ENCODE peak calls at places on chromosomes 4 and X, in six cellular contexts. Z is K562, H is suprapubic skin, T is prostate gland, M is spleen, B is HCT116. E is an unnamed sample.

GRCh38 chrX:45485682-45486081 is 285.0 kb upstream of the DIPK2B start:
- DNase-seq in H (no peak), B (no peak), Z (no peak), T (no peak), M (no peak), E (no peak)

GRCh38 chrX:49029876-49030275 is 13.3 kb downstream of the TFE3 start:
- DNase-seq in B (peak; percentile 37), M (no peak), Z (peak; percentile 68), H (no peak), T (no peak), E (no peak)

GRCh38 chr4:3420606-3420955 is 21.2 kb upstream of the HGFAC start:
- DNase-seq in T (no peak), Z (no peak), B (no peak), H (no peak), M (peak; percentile 54), E (no peak)

GRCh38 chrX:147917700-147918694 is 6.3 kb downstream of the FMR1 start:
- DNase-seq in B (no peak), M (no peak), T (no peak), H (no peak), Z (no peak), E (no peak)

GRCh38 chr4:169009281-169010124 is 552 bp downstream of the CBR4 start:
- DNase-seq in M (peak; percentile 94), B (peak; percentile 35), Z (peak; percentile 42), H (peak; percentile 83), T (peak; percentile 49), E (peak; percentile 65)

GRCh38 chr4:186999676-187000075 is 276.0 kb upstream of the FAT1 start:
- DNase-seq in Z (no peak), T (no peak), B (no peak), M (no peak), H (no peak), E (no peak)

GRCh38 chr4:123986268-123986798 is 589.7 kb downstream of the SPRY1 start:
- DNase-seq in B (no peak), T (no peak), H (no peak), M (no peak), Z (no peak), E (no peak)

GRCh38 chr4:48270516-48270897 is 869 bp upstream of the TEC start:
- DNase-seq in H (no peak), Z (no peak), B (no peak), M (no peak), T (no peak), E (no peak)

GRCh38 chr4:118968006-118968405 is 79.4 kb downstream of the SYNPO2 start:
- DNase-seq in H (no peak), M (no peak), B (no peak), Z (no peak), T (peak; percentile 52), E (no peak)

GRCh38 chrX:16487620-16488380 is 162.2 kb upstream of the S100G start:
- DNase-seq in B (no peak), M (no peak), Z (no peak), H (no peak), T (no peak), E (no peak)

GRCh38 chr4:67275179-67275750 is 270.0 kb downstream of the CENPC start:
- DNase-seq in B (no peak), H (no peak), M (no peak), T (no peak), Z (no peak), E (no peak)

GRCh38 chrX:78321809-78322208 is 5.6 kb downstream of the CYSLTR1 start:
- DNase-seq in B (no peak), M (peak; percentile 84), H (no peak), Z (no peak), T (peak; percentile 58), E (peak; percentile 58)

GRCh38 chr4:155629183-155629825 is 37.3 kb upstream of the GUCY1A1 start:
- DNase-seq in T (no peak), B (no peak), H (no peak), Z (no peak), M (no peak), E (no peak)

GRCh38 chr4:188282620-188283232 is 143.5 kb downstream of the TRIML1 start:
- DNase-seq in B (no peak), H (no peak), T (no peak), Z (no peak), M (no peak), E (no peak)

GRCh38 chr4:172546782-172547181 is 621.8 kb upstream of the GALNT7 start:
- DNase-seq in M (no peak), Z (no peak), T (no peak), H (no peak), B (no peak), E (no peak)

GRCh38 chr4:55561884-55562283 is 15.2 kb upstream of the CLOCK start:
- DNase-seq in H (no peak), M (no peak), B (no peak), Z (no peak), T (no peak), E (no peak)

GRCh38 chr4:78644744-78645330 is 93.3 kb downstream of the ANXA3 start:
- DNase-seq in M (peak; percentile 85), Z (peak; percentile 72), B (peak; percentile 49), H (no peak), T (peak; percentile 26), E (no peak)

GRCh38 chr4:56410247-56410646 is 23.0 kb upstream of the AASDH start:
- DNase-seq in H (no peak), M (no peak), Z (no peak), B (peak; percentile 89), T (peak; percentile 77), E (peak; percentile 36)

GRCh38 chr4:172245493-172245892 is 432.3 kb downstream of the GALNTL6 start:
- DNase-seq in Z (no peak), M (no peak), H (no peak), T (no peak), B (no peak), E (no peak)

GRCh38 chr4:80255374-80256095 is 10.9 kb upstream of the FGF5 start:
- DNase-seq in B (no peak), T (no peak), H (no peak), Z (no peak), M (no peak), E (no peak)

GRCh38 chr4:184514121-184514988 is 40.0 kb upstream of the IRF2 start:
- DNase-seq in B (no peak), Z (peak; percentile 26), H (peak; percentile 84), T (no peak), M (peak; percentile 83), E (peak; percentile 75)

GRCh38 chrX:68761086-68761485 is 67.7 kb upstream of the EFNB1 start:
- DNase-seq in H (no peak), T (no peak), Z (no peak), M (no peak), B (no peak), E (no peak)

GRCh38 chr4:113872426-113873260 is 106.8 kb downstream of the ARSJ start:
- DNase-seq in T (no peak), B (no peak), M (no peak), H (no peak), Z (no peak), E (no peak)

DNA sequence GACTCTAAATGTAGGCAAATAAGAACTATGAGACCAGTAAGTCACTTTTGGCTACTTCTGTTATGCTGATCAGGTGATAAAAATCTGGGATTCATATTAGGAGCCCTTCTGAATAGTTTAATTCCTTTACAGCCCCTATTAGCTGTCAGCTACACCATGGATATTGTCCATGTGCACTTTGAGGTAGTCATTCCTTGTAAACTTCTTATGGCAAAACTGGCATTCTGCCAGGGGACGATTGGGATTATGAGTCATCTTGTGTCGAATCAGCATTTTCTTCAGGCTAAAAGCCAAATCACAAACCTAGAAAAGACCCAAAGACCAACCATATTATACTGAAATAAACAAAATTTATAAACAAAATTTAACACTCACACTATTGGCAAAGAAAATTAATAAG is 227.6 kb downstream of the PRDM5 start:
- DNase-seq in M (no peak), Z (no peak), H (no peak), B (peak; percentile 56), T (no peak), E (no peak)
- TF ChIP-seq POLR2AphosphoS5 in M (no peak), Z (no peak), H (no peak), B (peak; percentile 31), T (no peak), E (no peak)

DNA sequence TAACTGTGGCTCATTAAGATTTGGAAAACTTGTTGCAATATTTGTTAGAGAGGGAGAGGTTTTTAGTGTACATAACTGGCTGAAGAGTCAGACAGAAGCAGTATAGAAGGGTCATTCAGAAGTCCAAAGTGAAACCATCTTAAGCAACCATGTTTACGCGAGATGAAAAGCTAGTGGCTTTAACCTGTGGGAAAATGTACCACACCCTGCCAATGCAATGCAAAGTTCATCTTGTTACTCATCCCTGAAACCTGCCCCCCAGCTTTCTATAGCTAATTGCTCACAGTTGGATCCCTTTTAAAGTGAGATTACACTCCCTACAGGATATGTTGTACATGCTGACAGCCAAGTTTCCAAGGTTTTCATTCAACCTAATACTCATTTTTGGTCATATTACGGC is 96.7 kb upstream of the RAPGEF2 start:
- DNase-seq in Z (no peak), T (no peak), H (no peak), M (no peak), B (peak; percentile 75), E (no peak)
- TF ChIP-seq POLR2AphosphoS5 in Z (no peak), T (no peak), H (no peak), M (no peak), B (no peak), E (no peak)

DNA sequence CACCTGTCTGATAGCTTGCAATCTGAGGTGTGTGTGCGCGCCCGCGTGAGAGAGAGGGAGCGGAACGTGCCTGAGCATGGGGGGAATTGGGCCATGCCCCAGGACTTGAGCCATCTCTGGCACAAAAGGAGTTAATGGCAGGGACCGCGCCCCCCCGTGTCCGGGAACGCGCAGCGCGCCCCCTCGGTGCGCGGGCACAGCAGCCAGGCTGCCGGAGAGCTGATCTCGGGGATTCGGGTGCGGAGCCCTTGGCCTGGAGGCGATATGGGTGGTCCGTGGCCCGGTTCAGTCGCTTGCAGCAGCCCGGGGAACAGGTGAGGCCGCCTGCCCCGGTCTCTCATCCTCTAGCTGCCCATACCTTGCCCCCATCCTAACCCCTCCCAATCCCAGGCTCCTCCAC is at the start of gene NLGN3:
- DNase-seq in T (no peak), B (no peak), Z (no peak), M (no peak), H (no peak), E (peak; percentile 69)
- TF ChIP-seq POLR2AphosphoS5 in T (no peak), B (no peak), Z (no peak), M (peak; percentile 78), H (no peak), E (no peak)

GRCh38 chr4:121819216-121819980 is 4.3 kb downstream of the CCNA2 start:
- DNase-seq in H (no peak), T (no peak), Z (no peak), M (no peak), B (no peak), E (no peak)

GRCh38 chr4:121818215-121818614 is 5.5 kb downstream of the CCNA2 start:
- DNase-seq in T (no peak), Z (no peak), H (no peak), B (no peak), M (no peak), E (no peak)

GRCh38 chr4:121814756-121815155 is 8.9 kb downstream of the CCNA2 start:
- DNase-seq in Z (no peak), M (no peak), H (no peak), B (no peak), T (no peak), E (no peak)

GRCh38 chr4:121817006-121817405 is 6.7 kb downstream of the CCNA2 start:
- DNase-seq in M (no peak), H (no peak), T (no peak), Z (no peak), B (no peak), E (no peak)

DNA sequence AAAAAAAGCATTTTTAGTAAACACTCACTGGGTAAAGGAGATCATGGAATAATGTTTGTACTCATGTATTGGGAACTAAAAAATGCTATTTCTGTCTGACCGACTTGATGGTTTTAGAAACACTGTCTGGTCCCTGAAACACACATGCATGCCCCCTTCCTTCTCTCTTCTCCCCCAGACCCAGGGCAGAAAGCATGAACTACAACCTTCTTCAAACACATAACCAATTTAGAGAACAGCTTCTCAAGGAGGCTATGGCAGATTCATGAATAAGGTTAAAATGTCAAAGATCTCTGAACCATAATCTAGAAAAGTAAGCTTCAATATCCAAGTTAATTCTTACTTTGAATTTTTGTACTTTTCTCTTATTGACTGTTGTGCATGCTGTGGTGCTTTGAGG is 6.0 kb downstream of the CCNA2 start:
- DNase-seq in H (no peak), T (no peak), B (no peak), Z (no peak), M (no peak), E (no peak)
- TF ChIP-seq POLR2AphosphoS5 in H (no peak), T (no peak), B (no peak), Z (peak; percentile 37), M (no peak), E (no peak)

E was measured in upper lobe of left lung.